ENCODE peak calls at places on chromosome 19, in eight cellular contexts. One of them, this sample, is unnamed.

GRCh38 chr19:18833849-18834643 is 2.3 kb downstream of the UPF1 start:
- DNase-seq in GM04504: no peak
- DNase-seq in sciatic nerve: no peak
- DNase-seq in NCI-H2081: peak; percentile 54
- DNase-seq in neuronal stem cell: no peak
- DNase-seq in right atrium auricular region: no peak
- DNase-seq in T follicular helper cell: no peak
- DNase-seq in stimulated activated CD4-positive, alpha-beta T cell treated with anti-CD3 and anti-CD28 coated beads, Interleukin-15, amount 100 ng/mL, for 1 hour: no peak
- DNase-seq in this sample: no peak

GRCh38 chr19:17136026-17136425 is 60.4 kb downstream of the MYO9B start:
- DNase-seq in NCI-H2081: no peak
- DNase-seq in neuronal stem cell: no peak
- DNase-seq in GM04504: no peak
- DNase-seq in sciatic nerve: no peak
- DNase-seq in right atrium auricular region: no peak
- DNase-seq in stimulated activated CD4-positive, alpha-beta T cell treated with anti-CD3 and anti-CD28 coated beads, Interleukin-15, amount 100 ng/mL, for 1 hour: no peak
- DNase-seq in T follicular helper cell: no peak
- DNase-seq in this sample: peak; percentile 30

GRCh38 chr19:18020212-18021067 is 12.5 kb downstream of the ARRDC2 start:
- DNase-seq in NCI-H2081: no peak
- DNase-seq in right atrium auricular region: peak; percentile 96
- DNase-seq in sciatic nerve: peak; percentile 90
- DNase-seq in GM04504: no peak
- DNase-seq in neuronal stem cell: no peak
- DNase-seq in stimulated activated CD4-positive, alpha-beta T cell treated with anti-CD3 and anti-CD28 coated beads, Interleukin-15, amount 100 ng/mL, for 1 hour: no peak
- DNase-seq in T follicular helper cell: no peak
- DNase-seq in this sample: no peak

GRCh38 chr19:17098326-17098725 is 22.7 kb downstream of the MYO9B start:
- DNase-seq in sciatic nerve: no peak
- DNase-seq in right atrium auricular region: no peak
- DNase-seq in T follicular helper cell: no peak
- DNase-seq in GM04504: no peak
- DNase-seq in neuronal stem cell: no peak
- DNase-seq in NCI-H2081: no peak
- DNase-seq in stimulated activated CD4-positive, alpha-beta T cell treated with anti-CD3 and anti-CD28 coated beads, Interleukin-15, amount 100 ng/mL, for 1 hour: no peak
- DNase-seq in this sample: no peak

GRCh38 chr19:38274734-38275133 is 10.4 kb downstream of the SPINT2 start:
- DNase-seq in NCI-H2081: no peak
- DNase-seq in GM04504: no peak
- DNase-seq in T follicular helper cell: no peak
- DNase-seq in stimulated activated CD4-positive, alpha-beta T cell treated with anti-CD3 and anti-CD28 coated beads, Interleukin-15, amount 100 ng/mL, for 1 hour: no peak
- DNase-seq in neuronal stem cell: no peak
- DNase-seq in right atrium auricular region: no peak
- DNase-seq in sciatic nerve: no peak
- DNase-seq in this sample: no peak

GRCh38 chr19:47512183-47512947 is 2.5 kb downstream of the NAPA start:
- DNase-seq in T follicular helper cell: no peak
- DNase-seq in NCI-H2081: no peak
- DNase-seq in stimulated activated CD4-positive, alpha-beta T cell treated with anti-CD3 and anti-CD28 coated beads, Interleukin-15, amount 100 ng/mL, for 1 hour: no peak
- DNase-seq in sciatic nerve: no peak
- DNase-seq in right atrium auricular region: no peak
- DNase-seq in GM04504: peak; percentile 37
- DNase-seq in neuronal stem cell: no peak
- DNase-seq in this sample: no peak

GRCh38 chr19:36963262-36963661 is 47.1 kb downstream of the ZNF568 start:
- DNase-seq in T follicular helper cell: no peak
- DNase-seq in GM04504: no peak
- DNase-seq in NCI-H2081: peak; percentile 82
- DNase-seq in right atrium auricular region: no peak
- DNase-seq in sciatic nerve: no peak
- DNase-seq in stimulated activated CD4-positive, alpha-beta T cell treated with anti-CD3 and anti-CD28 coated beads, Interleukin-15, amount 100 ng/mL, for 1 hour: no peak
- DNase-seq in neuronal stem cell: no peak
- DNase-seq in this sample: no peak

GRCh38 chr19:55437410-55437809 is 5.7 kb downstream of the SHISA7 start:
- DNase-seq in GM04504: no peak
- DNase-seq in T follicular helper cell: no peak
- DNase-seq in right atrium auricular region: no peak
- DNase-seq in neuronal stem cell: peak; percentile 78
- DNase-seq in NCI-H2081: no peak
- DNase-seq in sciatic nerve: peak; percentile 75
- DNase-seq in stimulated activated CD4-positive, alpha-beta T cell treated with anti-CD3 and anti-CD28 coated beads, Interleukin-15, amount 100 ng/mL, for 1 hour: no peak
- DNase-seq in this sample: peak; percentile 72

GRCh38 chr19:12783849-12784393 is 7.4 kb upstream of the JUNB start:
- DNase-seq in sciatic nerve: no peak
- DNase-seq in right atrium auricular region: peak; percentile 79
- DNase-seq in neuronal stem cell: no peak
- DNase-seq in GM04504: no peak
- DNase-seq in T follicular helper cell: no peak
- DNase-seq in stimulated activated CD4-positive, alpha-beta T cell treated with anti-CD3 and anti-CD28 coated beads, Interleukin-15, amount 100 ng/mL, for 1 hour: no peak
- DNase-seq in NCI-H2081: no peak
- DNase-seq in this sample: no peak

GRCh38 chr19:18121166-18121565 is 23.6 kb downstream of the MAST3 start:
- DNase-seq in sciatic nerve: no peak
- DNase-seq in GM04504: no peak
- DNase-seq in neuronal stem cell: no peak
- DNase-seq in stimulated activated CD4-positive, alpha-beta T cell treated with anti-CD3 and anti-CD28 coated beads, Interleukin-15, amount 100 ng/mL, for 1 hour: no peak
- DNase-seq in T follicular helper cell: no peak
- DNase-seq in right atrium auricular region: no peak
- DNase-seq in NCI-H2081: no peak
- DNase-seq in this sample: no peak

GRCh38 chr19:34404109-34404909 is at the start of gene PDCD2L:
- DNase-seq in neuronal stem cell: peak; percentile 88
- DNase-seq in NCI-H2081: peak; percentile 91
- DNase-seq in stimulated activated CD4-positive, alpha-beta T cell treated with anti-CD3 and anti-CD28 coated beads, Interleukin-15, amount 100 ng/mL, for 1 hour: peak; percentile 90
- DNase-seq in sciatic nerve: peak; percentile 95
- DNase-seq in T follicular helper cell: peak; percentile 86
- DNase-seq in GM04504: peak; percentile 61
- DNase-seq in right atrium auricular region: peak; percentile 88
- DNase-seq in this sample: peak; percentile 94

GRCh38 chr19:41551212-41551610 is 24.8 kb upstream of the CEACAM21 start:
- DNase-seq in NCI-H2081: no peak
- DNase-seq in stimulated activated CD4-positive, alpha-beta T cell treated with anti-CD3 and anti-CD28 coated beads, Interleukin-15, amount 100 ng/mL, for 1 hour: no peak
- DNase-seq in sciatic nerve: no peak
- DNase-seq in right atrium auricular region: no peak
- DNase-seq in T follicular helper cell: no peak
- DNase-seq in neuronal stem cell: no peak
- DNase-seq in GM04504: no peak
- DNase-seq in this sample: no peak

GRCh38 chr19:16470911-16471811 is 609 bp downstream of the EPS15L1 start:
- DNase-seq in neuronal stem cell: no peak
- DNase-seq in sciatic nerve: peak; percentile 65
- DNase-seq in NCI-H2081: no peak
- DNase-seq in GM04504: peak; percentile 34
- DNase-seq in stimulated activated CD4-positive, alpha-beta T cell treated with anti-CD3 and anti-CD28 coated beads, Interleukin-15, amount 100 ng/mL, for 1 hour: no peak
- DNase-seq in right atrium auricular region: no peak
- DNase-seq in T follicular helper cell: no peak
- DNase-seq in this sample: peak; percentile 62

GRCh38 chr19:294341-294818 is 3.2 kb upstream of the PLPP2 start:
- DNase-seq in T follicular helper cell: no peak
- DNase-seq in GM04504: no peak
- DNase-seq in neuronal stem cell: no peak
- DNase-seq in NCI-H2081: no peak
- DNase-seq in stimulated activated CD4-positive, alpha-beta T cell treated with anti-CD3 and anti-CD28 coated beads, Interleukin-15, amount 100 ng/mL, for 1 hour: no peak
- DNase-seq in right atrium auricular region: no peak
- DNase-seq in sciatic nerve: no peak
- DNase-seq in this sample: peak; percentile 74

GRCh38 chr19:38809592-38810252 is 3.0 kb downstream of the LGALS4 start:
- DNase-seq in GM04504: no peak
- DNase-seq in stimulated activated CD4-positive, alpha-beta T cell treated with anti-CD3 and anti-CD28 coated beads, Interleukin-15, amount 100 ng/mL, for 1 hour: no peak
- DNase-seq in neuronal stem cell: no peak
- DNase-seq in T follicular helper cell: no peak
- DNase-seq in right atrium auricular region: no peak
- DNase-seq in sciatic nerve: no peak
- DNase-seq in NCI-H2081: no peak
- DNase-seq in this sample: no peak

GRCh38 chr19:17775991-17776803 is 18.7 kb upstream of the B3GNT3 start:
- DNase-seq in sciatic nerve: no peak
- DNase-seq in neuronal stem cell: no peak
- DNase-seq in NCI-H2081: no peak
- DNase-seq in GM04504: no peak
- DNase-seq in right atrium auricular region: no peak
- DNase-seq in T follicular helper cell: no peak
- DNase-seq in stimulated activated CD4-positive, alpha-beta T cell treated with anti-CD3 and anti-CD28 coated beads, Interleukin-15, amount 100 ng/mL, for 1 hour: no peak
- DNase-seq in this sample: no peak

GRCh38 chr19:1411255-1412191 is 4.1 kb downstream of the DAZAP1 start:
- DNase-seq in stimulated activated CD4-positive, alpha-beta T cell treated with anti-CD3 and anti-CD28 coated beads, Interleukin-15, amount 100 ng/mL, for 1 hour: no peak
- DNase-seq in sciatic nerve: no peak
- DNase-seq in NCI-H2081: no peak
- DNase-seq in T follicular helper cell: no peak
- DNase-seq in GM04504: peak; percentile 24
- DNase-seq in right atrium auricular region: peak; percentile 87
- DNase-seq in neuronal stem cell: no peak
- DNase-seq in this sample: peak; percentile 68

GRCh38 chr19:14347999-14348889 is 33.0 kb upstream of the ADGRE5 start:
- DNase-seq in stimulated activated CD4-positive, alpha-beta T cell treated with anti-CD3 and anti-CD28 coated beads, Interleukin-15, amount 100 ng/mL, for 1 hour: peak; percentile 51
- DNase-seq in neuronal stem cell: peak; percentile 60
- DNase-seq in GM04504: peak; percentile 19
- DNase-seq in right atrium auricular region: peak; percentile 64
- DNase-seq in sciatic nerve: peak; percentile 79
- DNase-seq in T follicular helper cell: peak; percentile 47
- DNase-seq in NCI-H2081: peak; percentile 53
- DNase-seq in this sample: peak; percentile 78

GRCh38 chr19:51060973-51061372 is 3.9 kb downstream of the KLK13 start:
- DNase-seq in T follicular helper cell: no peak
- DNase-seq in stimulated activated CD4-positive, alpha-beta T cell treated with anti-CD3 and anti-CD28 coated beads, Interleukin-15, amount 100 ng/mL, for 1 hour: no peak
- DNase-seq in neuronal stem cell: no peak
- DNase-seq in right atrium auricular region: no peak
- DNase-seq in sciatic nerve: no peak
- DNase-seq in NCI-H2081: no peak
- DNase-seq in GM04504: no peak
- DNase-seq in this sample: no peak

GRCh38 chr19:5048727-5049553 is 80.0 kb downstream of the KDM4B start:
- DNase-seq in sciatic nerve: no peak
- DNase-seq in GM04504: no peak
- DNase-seq in neuronal stem cell: no peak
- DNase-seq in right atrium auricular region: peak; percentile 71
- DNase-seq in NCI-H2081: no peak
- DNase-seq in stimulated activated CD4-positive, alpha-beta T cell treated with anti-CD3 and anti-CD28 coated beads, Interleukin-15, amount 100 ng/mL, for 1 hour: no peak
- DNase-seq in T follicular helper cell: no peak
- DNase-seq in this sample: no peak

GRCh38 chr19:6519289-6519688 is 11.5 kb upstream of the TNFSF9 start:
- DNase-seq in neuronal stem cell: no peak
- DNase-seq in GM04504: peak; percentile 64
- DNase-seq in stimulated activated CD4-positive, alpha-beta T cell treated with anti-CD3 and anti-CD28 coated beads, Interleukin-15, amount 100 ng/mL, for 1 hour: no peak
- DNase-seq in right atrium auricular region: no peak
- DNase-seq in NCI-H2081: no peak
- DNase-seq in sciatic nerve: no peak
- DNase-seq in T follicular helper cell: no peak
- DNase-seq in this sample: no peak

GRCh38 chr19:6056801-6057650 is 53.3 kb downstream of the RFX2 start:
- DNase-seq in right atrium auricular region: peak; percentile 95
- DNase-seq in GM04504: peak; percentile 98
- DNase-seq in sciatic nerve: peak; percentile 75
- DNase-seq in T follicular helper cell: no peak
- DNase-seq in stimulated activated CD4-positive, alpha-beta T cell treated with anti-CD3 and anti-CD28 coated beads, Interleukin-15, amount 100 ng/mL, for 1 hour: no peak
- DNase-seq in neuronal stem cell: no peak
- DNase-seq in NCI-H2081: peak; percentile 69
- DNase-seq in this sample: peak; percentile 55

GRCh38 chr19:17352608-17353280 is 15.4 kb downstream of the GTPBP3 start:
- DNase-seq in NCI-H2081: no peak
- DNase-seq in GM04504: no peak
- DNase-seq in stimulated activated CD4-positive, alpha-beta T cell treated with anti-CD3 and anti-CD28 coated beads, Interleukin-15, amount 100 ng/mL, for 1 hour: no peak
- DNase-seq in sciatic nerve: no peak
- DNase-seq in right atrium auricular region: no peak
- DNase-seq in neuronal stem cell: no peak
- DNase-seq in T follicular helper cell: no peak
- DNase-seq in this sample: no peak

GRCh38 chr19:2255982-2256685 is at the start of gene JSRP1:
- DNase-seq in T follicular helper cell: no peak
- DNase-seq in stimulated activated CD4-positive, alpha-beta T cell treated with anti-CD3 and anti-CD28 coated beads, Interleukin-15, amount 100 ng/mL, for 1 hour: no peak
- DNase-seq in GM04504: no peak
- DNase-seq in right atrium auricular region: no peak
- DNase-seq in sciatic nerve: no peak
- DNase-seq in NCI-H2081: no peak
- DNase-seq in neuronal stem cell: no peak
- DNase-seq in this sample: no peak

GRCh38 chr19:40274585-40275544 is 10.3 kb downstream of the AKT2 start:
- DNase-seq in neuronal stem cell: no peak
- DNase-seq in sciatic nerve: no peak
- DNase-seq in right atrium auricular region: no peak
- DNase-seq in stimulated activated CD4-positive, alpha-beta T cell treated with anti-CD3 and anti-CD28 coated beads, Interleukin-15, amount 100 ng/mL, for 1 hour: no peak
- DNase-seq in NCI-H2081: no peak
- DNase-seq in GM04504: no peak
- DNase-seq in T follicular helper cell: peak; percentile 7
- DNase-seq in this sample: no peak

GRCh38 chr19:38736036-38736412 is 8.2 kb downstream of the CAPN12 start:
- DNase-seq in neuronal stem cell: no peak
- DNase-seq in stimulated activated CD4-positive, alpha-beta T cell treated with anti-CD3 and anti-CD28 coated beads, Interleukin-15, amount 100 ng/mL, for 1 hour: peak; percentile 44
- DNase-seq in NCI-H2081: no peak
- DNase-seq in T follicular helper cell: peak; percentile 48
- DNase-seq in sciatic nerve: peak; percentile 75
- DNase-seq in GM04504: no peak
- DNase-seq in right atrium auricular region: no peak
- DNase-seq in this sample: peak; percentile 40

GRCh38 chr19:6267552-6268381 is 12.0 kb downstream of the MLLT1 start:
- DNase-seq in sciatic nerve: no peak
- DNase-seq in T follicular helper cell: no peak
- DNase-seq in neuronal stem cell: no peak
- DNase-seq in GM04504: no peak
- DNase-seq in stimulated activated CD4-positive, alpha-beta T cell treated with anti-CD3 and anti-CD28 coated beads, Interleukin-15, amount 100 ng/mL, for 1 hour: no peak
- DNase-seq in NCI-H2081: no peak
- DNase-seq in right atrium auricular region: no peak
- DNase-seq in this sample: no peak

GRCh38 chr19:45589768-45590167 is 5.2 kb upstream of the OPA3 start:
- DNase-seq in right atrium auricular region: no peak
- DNase-seq in neuronal stem cell: no peak
- DNase-seq in NCI-H2081: no peak
- DNase-seq in GM04504: no peak
- DNase-seq in stimulated activated CD4-positive, alpha-beta T cell treated with anti-CD3 and anti-CD28 coated beads, Interleukin-15, amount 100 ng/mL, for 1 hour: no peak
- DNase-seq in T follicular helper cell: no peak
- DNase-seq in sciatic nerve: no peak
- DNase-seq in this sample: no peak

GRCh38 chr19:10430505-10431253 is 10.3 kb downstream of the PDE4A start:
- DNase-seq in T follicular helper cell: no peak
- DNase-seq in neuronal stem cell: no peak
- DNase-seq in sciatic nerve: no peak
- DNase-seq in stimulated activated CD4-positive, alpha-beta T cell treated with anti-CD3 and anti-CD28 coated beads, Interleukin-15, amount 100 ng/mL, for 1 hour: no peak
- DNase-seq in GM04504: peak; percentile 23
- DNase-seq in right atrium auricular region: no peak
- DNase-seq in NCI-H2081: no peak
- DNase-seq in this sample: no peak

GRCh38 chr19:47891923-47892666 is 6.0 kb upstream of the SULT2A1 start:
- DNase-seq in sciatic nerve: peak; percentile 1
- DNase-seq in neuronal stem cell: peak; percentile 18
- DNase-seq in T follicular helper cell: no peak
- DNase-seq in GM04504: no peak
- DNase-seq in stimulated activated CD4-positive, alpha-beta T cell treated with anti-CD3 and anti-CD28 coated beads, Interleukin-15, amount 100 ng/mL, for 1 hour: no peak
- DNase-seq in NCI-H2081: no peak
- DNase-seq in right atrium auricular region: no peak
- DNase-seq in this sample: no peak

GRCh38 chr19:41263042-41263849 is 926 bp upstream of the HNRNPUL1 start:
- DNase-seq in GM04504: peak; percentile 66
- DNase-seq in stimulated activated CD4-positive, alpha-beta T cell treated with anti-CD3 and anti-CD28 coated beads, Interleukin-15, amount 100 ng/mL, for 1 hour: peak; percentile 52
- DNase-seq in T follicular helper cell: peak; percentile 92
- DNase-seq in neuronal stem cell: no peak
- DNase-seq in NCI-H2081: peak; percentile 73
- DNase-seq in sciatic nerve: peak; percentile 81
- DNase-seq in right atrium auricular region: peak; percentile 83
- DNase-seq in this sample: peak; percentile 89

GRCh38 chr19:21492932-21493906 is 12.2 kb upstream of the ZNF429 start:
- DNase-seq in sciatic nerve: no peak
- DNase-seq in T follicular helper cell: no peak
- DNase-seq in right atrium auricular region: peak; percentile 53
- DNase-seq in NCI-H2081: no peak
- DNase-seq in GM04504: no peak
- DNase-seq in stimulated activated CD4-positive, alpha-beta T cell treated with anti-CD3 and anti-CD28 coated beads, Interleukin-15, amount 100 ng/mL, for 1 hour: no peak
- DNase-seq in neuronal stem cell: no peak
- DNase-seq in this sample: no peak

GRCh38 chr19:30119180-30119920 is 177.3 kb downstream of the URI1 start:
- DNase-seq in NCI-H2081: no peak
- DNase-seq in right atrium auricular region: no peak
- DNase-seq in sciatic nerve: no peak
- DNase-seq in GM04504: no peak
- DNase-seq in stimulated activated CD4-positive, alpha-beta T cell treated with anti-CD3 and anti-CD28 coated beads, Interleukin-15, amount 100 ng/mL, for 1 hour: no peak
- DNase-seq in neuronal stem cell: no peak
- DNase-seq in T follicular helper cell: no peak
- DNase-seq in this sample: no peak

GRCh38 chr19:29268103-29268502 is 55.2 kb upstream of the UQCRFS1 start:
- DNase-seq in NCI-H2081: no peak
- DNase-seq in stimulated activated CD4-positive, alpha-beta T cell treated with anti-CD3 and anti-CD28 coated beads, Interleukin-15, amount 100 ng/mL, for 1 hour: no peak
- DNase-seq in GM04504: no peak
- DNase-seq in neuronal stem cell: no peak
- DNase-seq in T follicular helper cell: no peak
- DNase-seq in right atrium auricular region: no peak
- DNase-seq in sciatic nerve: peak; percentile 28
- DNase-seq in this sample: no peak

This sample was measured in retina.